ENCODE peak calls at places on chromosomes 11 and 22, in five cellular contexts. K is ureter, O is GM06990, U is T-cell, H is NCI-H1105 treated with DMSO at 0.1 percent for 48 hours. M is an unnamed sample.

GRCh38 chr11:40125054-40125453 is 1334.4 kb downstream of the LRRC4C start:
- DNase-seq in H (peak; percentile 36), K (no peak), U (no peak), O (no peak), M (no peak)

GRCh38 chr11:73085189-73085875 is 56.8 kb downstream of the FCHSD2 start:
- DNase-seq in H (no peak), O (no peak), U (no peak), K (no peak), M (no peak)

GRCh38 chr22:29359469-29359868 is 28.9 kb downstream of the AP1B1 start:
- DNase-seq in K (peak; percentile 61), O (no peak), U (no peak), H (no peak), M (no peak)

GRCh38 chr11:19929147-19929546 is 216.5 kb downstream of the NAV2 start:
- DNase-seq in O (no peak), H (no peak), U (no peak), K (no peak), M (no peak)

GRCh38 chr11:118715245-118715807 is 35.9 kb upstream of the TREH start:
- DNase-seq in O (no peak), H (no peak), K (no peak), U (no peak), M (no peak)

GRCh38 chr22:17213976-17214375 is 5.3 kb downstream of the ADA2 start:
- DNase-seq in O (no peak), K (peak; percentile 56), H (no peak), U (no peak), M (no peak)

GRCh38 chr11:2378527-2379210 is 1.6 kb downstream of the CD81 start:
- DNase-seq in O (no peak), H (no peak), U (no peak), K (peak; percentile 57), M (no peak)

GRCh38 chr11:43845816-43846215 is 34.8 kb upstream of the ALKBH3 start:
- DNase-seq in U (no peak), K (no peak), H (no peak), O (no peak), M (no peak)

GRCh38 chr11:71530602-71531001 is 3.5 kb downstream of the KRTAP5-7 start:
- DNase-seq in U (no peak), O (no peak), K (no peak), H (no peak), M (no peak)